ENCODE peak calls at places on chromosomes 1 and 21, in four cellular contexts. One of them, this sample, is unnamed.
A peak's percentile ranks its signal among the peaks of the same experiment; 100 is the strongest.

GRCh38 chr1:17475729-17476128 is 36.3 kb upstream of the RCC2 start:
- DNase-seq in thyroid gland: peak; percentile 47
- DNase-seq in body of pancreas: no peak
- DNase-seq in endodermal cell: no peak
- DNase-seq in this sample: peak; percentile 98

GRCh38 chr21:43900690-43901089 is 35.7 kb downstream of the AGPAT3 start:
- DNase-seq in thyroid gland: no peak
- DNase-seq in body of pancreas: no peak
- DNase-seq in endodermal cell: no peak
- DNase-seq in this sample: no peak

GRCh38 chr1:12514597-12514996 is 103.4 kb downstream of the DHRS3 start:
- DNase-seq in endodermal cell: no peak
- DNase-seq in thyroid gland: no peak
- DNase-seq in body of pancreas: no peak
- DNase-seq in this sample: no peak

GRCh38 chr1:6594977-6595740 is 7.5 kb downstream of the KLHL21 start:
- DNase-seq in thyroid gland: no peak
- DNase-seq in endodermal cell: peak; percentile 25
- DNase-seq in body of pancreas: no peak
- DNase-seq in this sample: no peak

GRCh38 chr1:238745069-238745468 is 641.3 kb upstream of the CHRM3 start:
- DNase-seq in endodermal cell: no peak
- DNase-seq in body of pancreas: no peak
- DNase-seq in thyroid gland: no peak
- DNase-seq in this sample: no peak

GRCh38 chr1:222073307-222073995 is 331.6 kb upstream of the DUSP10 start:
- DNase-seq in endodermal cell: no peak
- DNase-seq in thyroid gland: no peak
- DNase-seq in body of pancreas: no peak
- DNase-seq in this sample: no peak

GRCh38 chr1:3070304-3070653 is 1.3 kb downstream of the PRDM16 start:
- DNase-seq in body of pancreas: no peak
- DNase-seq in thyroid gland: no peak
- DNase-seq in endodermal cell: no peak
- DNase-seq in this sample: no peak

GRCh38 chr1:65278344-65279091 is 30.8 kb upstream of the DNAJC6 start:
- DNase-seq in thyroid gland: no peak
- DNase-seq in endodermal cell: peak; percentile 68
- DNase-seq in body of pancreas: no peak
- DNase-seq in this sample: no peak

GRCh38 chr21:29091032-29091431 is 17.6 kb upstream of the CCT8 start:
- DNase-seq in body of pancreas: no peak
- DNase-seq in thyroid gland: no peak
- DNase-seq in endodermal cell: no peak
- DNase-seq in this sample: peak; percentile 20

GRCh38 chr1:198483645-198484044 is 56.8 kb downstream of the ATP6V1G3 start:
- DNase-seq in thyroid gland: no peak
- DNase-seq in endodermal cell: no peak
- DNase-seq in body of pancreas: no peak
- DNase-seq in this sample: no peak

GRCh38 chr1:178137238-178137637 is 43.3 kb downstream of the RASAL2 start:
- DNase-seq in thyroid gland: no peak
- DNase-seq in body of pancreas: no peak
- DNase-seq in endodermal cell: no peak
- DNase-seq in this sample: no peak

GRCh38 chr1:114428083-114428754 is 82.8 kb downstream of the TRIM33 start:
- DNase-seq in endodermal cell: no peak
- DNase-seq in body of pancreas: no peak
- DNase-seq in thyroid gland: no peak
- DNase-seq in this sample: peak; percentile 51

GRCh38 chr1:98327151-98327918 is 334.2 kb upstream of the SNX7 start:
- DNase-seq in thyroid gland: no peak
- DNase-seq in endodermal cell: peak; percentile 51
- DNase-seq in body of pancreas: no peak
- DNase-seq in this sample: no peak

GRCh38 chr1:226816585-226816984 is 53.8 kb upstream of the PSEN2 start:
- DNase-seq in body of pancreas: no peak
- DNase-seq in endodermal cell: no peak
- DNase-seq in thyroid gland: no peak
- DNase-seq in this sample: no peak

GRCh38 chr1:24505816-24506215 is 3.2 kb downstream of the RCAN3 start:
- DNase-seq in thyroid gland: no peak
- DNase-seq in endodermal cell: no peak
- DNase-seq in body of pancreas: no peak
- DNase-seq in this sample: no peak

GRCh38 chr1:51280321-51281096 is 44.4 kb downstream of the RNF11 start:
- DNase-seq in endodermal cell: no peak
- DNase-seq in thyroid gland: peak; percentile 84
- DNase-seq in body of pancreas: no peak
- DNase-seq in this sample: no peak

GRCh38 chr1:20430355-20431290 is 55.4 kb downstream of the CAMK2N1 start:
- DNase-seq in thyroid gland: peak; percentile 18
- DNase-seq in endodermal cell: peak; percentile 93
- DNase-seq in body of pancreas: peak; percentile 15
- DNase-seq in this sample: peak; percentile 27

GRCh38 chr1:196063307-196063706 is 544.9 kb downstream of the KCNT2 start:
- DNase-seq in thyroid gland: no peak
- DNase-seq in body of pancreas: no peak
- DNase-seq in endodermal cell: no peak
- DNase-seq in this sample: no peak

GRCh38 chr1:191851799-191852595 is 306.3 kb upstream of the RGS18 start:
- DNase-seq in body of pancreas: no peak
- DNase-seq in endodermal cell: no peak
- DNase-seq in thyroid gland: no peak
- DNase-seq in this sample: peak; percentile 30

GRCh38 chr1:236193184-236193583 is 50.8 kb downstream of the GPR137B start:
- DNase-seq in thyroid gland: no peak
- DNase-seq in body of pancreas: no peak
- DNase-seq in endodermal cell: no peak
- DNase-seq in this sample: no peak

GRCh38 chr1:203025721-203026665 is at the start of gene PPFIA4:
- DNase-seq in endodermal cell: peak; percentile 97
- DNase-seq in thyroid gland: peak; percentile 82
- DNase-seq in body of pancreas: peak; percentile 89
- DNase-seq in this sample: peak; percentile 81

GRCh38 chr1:109767596-109768334 is 4.0 kb upstream of the EPS8L3 start:
- DNase-seq in thyroid gland: no peak
- DNase-seq in endodermal cell: no peak
- DNase-seq in body of pancreas: peak; percentile 9
- DNase-seq in this sample: no peak
- H3K27ac ChIP-seq in thyroid gland: no peak overlapping the region
- H3K27ac ChIP-seq in endodermal cell: no peak overlapping the region
- H3K27ac ChIP-seq in body of pancreas: no peak overlapping the region
- H3K27ac ChIP-seq in this sample: no peak overlapping the region

DNA sequence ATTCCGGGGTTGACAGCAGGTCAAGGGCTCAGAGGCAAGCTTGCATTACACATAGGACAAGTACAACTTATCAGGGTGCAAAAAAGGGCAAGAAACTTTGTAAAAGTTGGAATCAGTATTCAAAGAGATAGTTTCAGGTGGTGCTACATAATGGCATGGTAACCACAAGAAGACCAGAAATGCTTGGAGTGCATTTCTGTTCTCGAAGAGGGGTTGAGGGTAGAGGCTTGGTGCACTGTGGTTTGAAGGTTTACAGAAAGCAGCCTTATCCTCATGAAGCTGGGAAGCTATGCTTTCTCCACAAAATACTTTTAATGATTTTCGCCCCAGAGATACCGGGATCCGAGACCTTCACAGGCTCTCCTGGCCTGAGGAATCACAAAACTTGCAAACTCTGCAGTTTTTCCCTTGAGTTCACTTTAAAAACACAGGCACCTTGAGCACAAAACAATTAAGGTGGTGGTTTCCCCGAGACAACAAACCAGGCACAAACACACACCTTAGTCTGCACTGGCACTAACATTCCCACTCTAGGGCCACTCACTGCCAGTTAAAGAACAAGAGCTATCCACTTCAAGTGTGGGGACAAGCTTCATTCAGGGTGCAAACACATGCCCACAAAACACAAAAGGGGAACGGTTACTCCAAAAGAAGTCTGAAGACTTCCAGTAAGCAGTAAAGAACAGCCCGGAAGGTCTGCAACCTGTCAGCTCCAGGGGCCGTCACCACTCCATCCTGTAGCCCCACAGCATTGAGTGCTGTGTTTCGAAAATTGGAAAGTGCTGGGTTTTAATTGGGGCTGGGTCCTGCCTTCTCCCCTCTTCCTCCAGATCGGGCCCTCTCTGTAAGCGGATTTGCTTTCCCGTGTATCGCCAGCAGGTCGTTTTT is 29.7 kb upstream of the NFIA start:
- DNase-seq in thyroid gland: peak; percentile 68
- DNase-seq in endodermal cell: peak; percentile 68
- DNase-seq in body of pancreas: no peak
- DNase-seq in this sample: no peak
- H3K4me1 ChIP-seq in thyroid gland: peaks cover 45% of the 10 kb centered on the region
- H3K4me1 ChIP-seq in endodermal cell: peaks cover 4% of the 10 kb centered on the region
- H3K4me1 ChIP-seq in body of pancreas: peaks cover 35% of the 10 kb centered on the region
- H3K4me1 ChIP-seq in this sample: peaks cover 6% of the 10 kb centered on the region

DNA sequence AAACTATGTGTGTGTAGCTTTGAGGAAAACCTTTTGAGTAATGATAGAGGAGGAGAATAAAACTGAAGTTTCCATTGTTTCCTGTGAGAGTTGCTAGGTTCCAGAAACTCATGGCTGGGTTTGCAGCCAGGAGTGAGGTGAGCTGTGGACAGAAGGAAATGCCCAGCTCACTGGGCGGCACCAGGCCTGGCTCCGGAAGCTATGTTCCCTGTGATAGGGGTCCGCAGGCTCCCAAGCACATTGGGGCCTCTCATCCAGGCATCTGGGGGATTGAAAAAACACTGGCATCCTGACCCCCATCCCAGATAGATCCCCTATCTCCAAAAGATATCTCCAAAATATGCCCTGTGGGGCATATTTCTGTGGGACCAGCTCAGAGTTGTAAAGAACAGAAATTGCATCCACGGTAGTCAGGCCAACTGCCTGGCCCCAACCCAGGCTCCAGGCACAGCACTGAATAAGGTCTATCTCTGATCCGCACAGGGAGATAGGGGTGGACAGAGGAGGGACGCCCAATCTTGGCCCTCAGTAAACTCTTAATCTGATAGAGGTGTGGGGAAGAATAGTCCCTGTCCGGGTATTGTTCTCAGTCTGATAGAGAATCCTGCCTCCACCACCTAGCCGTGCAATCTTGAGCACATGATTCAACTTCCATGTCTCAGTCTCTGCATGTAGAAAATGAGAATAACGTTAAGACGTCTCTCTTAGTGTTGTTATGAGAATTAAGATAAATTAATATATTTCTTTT is 1.9 kb upstream of the HSPG2 start:
- DNase-seq in thyroid gland: no peak
- DNase-seq in body of pancreas: no peak
- DNase-seq in endodermal cell: no peak
- DNase-seq in this sample: peak; percentile 88
- H3K27ac ChIP-seq in thyroid gland: peak overlapping the region; percentile 64
- H3K27ac ChIP-seq in body of pancreas: peak overlapping the region; percentile 76
- H3K27ac ChIP-seq in endodermal cell: peak overlapping the region; percentile 10
- H3K27ac ChIP-seq in this sample: no peak overlapping the region

GRCh38 chr1:172814428-172814827 is 155.5 kb downstream of the FASLG start:
- DNase-seq in endodermal cell: no peak
- DNase-seq in thyroid gland: no peak
- DNase-seq in body of pancreas: no peak
- DNase-seq in this sample: no peak
- H3K4me1 ChIP-seq in endodermal cell: no peaks in the 10 kb centered on the region
- H3K4me1 ChIP-seq in thyroid gland: no peaks in the 10 kb centered on the region
- H3K4me1 ChIP-seq in body of pancreas: no peaks in the 10 kb centered on the region
- H3K4me1 ChIP-seq in this sample: no peaks in the 10 kb centered on the region

GRCh38 chr1:28328228-28328648 is 602 bp upstream of the MED18 start:
- DNase-seq in thyroid gland: peak; percentile 8
- DNase-seq in body of pancreas: no peak
- DNase-seq in endodermal cell: no peak
- DNase-seq in this sample: no peak

GRCh38 chr1:28326980-28327379 is 1.9 kb upstream of the MED18 start:
- DNase-seq in body of pancreas: no peak
- DNase-seq in endodermal cell: no peak
- DNase-seq in thyroid gland: no peak
- DNase-seq in this sample: no peak

GRCh38 chr1:28326505-28326904 is 2.3 kb upstream of the MED18 start:
- DNase-seq in endodermal cell: no peak
- DNase-seq in body of pancreas: no peak
- DNase-seq in thyroid gland: no peak
- DNase-seq in this sample: no peak

GRCh38 chr1:28323720-28324119 is 5.1 kb upstream of the MED18 start:
- DNase-seq in endodermal cell: no peak
- DNase-seq in body of pancreas: no peak
- DNase-seq in thyroid gland: no peak
- DNase-seq in this sample: no peak

GRCh38 chr1:28329395-28330153 is 734 bp downstream of the MED18 start:
- DNase-seq in thyroid gland: peak; percentile 11
- DNase-seq in body of pancreas: peak; percentile 34
- DNase-seq in endodermal cell: peak; percentile 83
- DNase-seq in this sample: peak; percentile 42
- H3K27ac ChIP-seq in thyroid gland: peak overlapping the region; percentile 62
- H3K27ac ChIP-seq in body of pancreas: peak overlapping the region; percentile 81
- H3K27ac ChIP-seq in endodermal cell: peak overlapping the region; percentile 16
- H3K27ac ChIP-seq in this sample: peak overlapping the region; percentile 88

DNA sequence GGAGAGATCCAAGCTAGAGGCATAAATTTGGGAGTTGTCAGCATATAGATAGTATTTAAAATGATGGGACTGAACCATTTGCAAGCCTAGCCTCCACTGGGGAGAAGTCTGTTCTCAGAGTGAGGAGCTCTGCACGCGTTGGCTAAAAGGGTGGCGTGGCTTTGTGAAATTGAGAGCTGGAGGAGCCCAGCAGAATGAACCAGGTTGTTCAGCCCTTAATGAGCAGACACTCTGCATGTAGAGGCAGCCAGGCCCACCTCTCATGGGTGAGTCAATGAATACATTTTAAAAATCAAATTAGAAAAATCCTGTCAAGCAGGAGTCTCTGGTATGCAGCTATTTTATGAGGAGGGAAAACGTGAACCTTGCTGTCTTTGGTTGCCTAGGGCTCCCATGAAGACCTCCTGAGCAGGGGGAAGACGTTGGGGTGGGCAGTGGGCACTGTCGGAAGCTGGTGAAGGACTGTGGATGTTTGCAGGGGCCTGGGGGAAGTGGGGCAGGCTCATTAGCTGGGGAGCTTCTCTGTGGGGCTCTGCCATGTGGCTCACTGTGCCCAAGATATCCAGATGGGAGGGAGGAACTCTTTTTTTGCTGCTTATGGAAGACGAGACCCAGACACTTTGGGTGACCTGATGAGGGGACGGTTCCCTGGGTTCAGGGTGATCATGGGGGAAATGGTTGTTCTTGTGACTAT is 18.8 kb downstream of the TMCC2 start:
- DNase-seq in thyroid gland: no peak
- DNase-seq in body of pancreas: no peak
- DNase-seq in endodermal cell: no peak
- DNase-seq in this sample: no peak
- H3K4me1 ChIP-seq in thyroid gland: peaks cover 20% of the 10 kb centered on the region
- H3K4me1 ChIP-seq in body of pancreas: peaks cover 14% of the 10 kb centered on the region
- H3K4me1 ChIP-seq in endodermal cell: no peaks in the 10 kb centered on the region
- H3K4me1 ChIP-seq in this sample: no peaks in the 10 kb centered on the region